ENCODE peak calls at places on chromosome 6, in four cellular contexts. One of them, this sample, is unnamed.

GRCh38 chr6:84220809-84221409 is 6.5 kb downstream of the CEP162 start:
- DNase-seq in adipocyte: peak
- DNase-seq in SK-N-SH: peak
- DNase-seq in OCI-LY7: peak
- DNase-seq in this sample: peak

GRCh38 chr6:63943826-63944225 is 308.2 kb downstream of the PHF3 start:
- DNase-seq in adipocyte: no peak
- DNase-seq in SK-N-SH: no peak
- DNase-seq in OCI-LY7: no peak
- DNase-seq in this sample: no peak

GRCh38 chr6:26576929-26577719 is 19.6 kb upstream of the ABT1 start:
- DNase-seq in adipocyte: peak
- DNase-seq in SK-N-SH: no peak
- DNase-seq in OCI-LY7: no peak
- DNase-seq in this sample: peak

GRCh38 chr6:51303313-51303712 is 484.6 kb downstream of the TFAP2B start:
- DNase-seq in adipocyte: no peak
- DNase-seq in SK-N-SH: no peak
- DNase-seq in OCI-LY7: no peak
- DNase-seq in this sample: no peak

GRCh38 chr6:32192608-32193039 is at the start of gene GPSM3:
- DNase-seq in adipocyte: no peak
- DNase-seq in SK-N-SH: no peak
- DNase-seq in OCI-LY7: peak
- DNase-seq in this sample: peak

GRCh38 chr6:35703554-35703953 is 14.8 kb upstream of the FKBP5 start:
- DNase-seq in adipocyte: no peak
- DNase-seq in SK-N-SH: no peak
- DNase-seq in OCI-LY7: peak
- DNase-seq in this sample: no peak

GRCh38 chr6:70413829-70414494 is 654 bp downstream of the FAM135A start:
- DNase-seq in adipocyte: peak
- DNase-seq in SK-N-SH: peak
- DNase-seq in OCI-LY7: peak
- DNase-seq in this sample: no peak

GRCh38 chr6:93468291-93468690 is 48.9 kb upstream of the EPHA7 start:
- DNase-seq in adipocyte: no peak
- DNase-seq in SK-N-SH: no peak
- DNase-seq in OCI-LY7: no peak
- DNase-seq in this sample: no peak

GRCh38 chr6:169451065-169451840 is 197.6 kb upstream of the THBS2 start:
- DNase-seq in adipocyte: no peak
- DNase-seq in SK-N-SH: no peak
- DNase-seq in OCI-LY7: no peak
- DNase-seq in this sample: no peak

GRCh38 chr6:169452869-169453186 is 199.2 kb upstream of the THBS2 start:
- DNase-seq in adipocyte: no peak
- DNase-seq in SK-N-SH: no peak
- DNase-seq in OCI-LY7: no peak
- DNase-seq in this sample: peak

GRCh38 chr6:169454204-169454871 is 200.7 kb upstream of the THBS2 start:
- DNase-seq in adipocyte: peak
- DNase-seq in SK-N-SH: no peak
- DNase-seq in OCI-LY7: no peak
- DNase-seq in this sample: peak

GRCh38 chr6:169453221-169453620 is 199.6 kb upstream of the THBS2 start:
- DNase-seq in adipocyte: no peak
- DNase-seq in SK-N-SH: no peak
- DNase-seq in OCI-LY7: no peak
- DNase-seq in this sample: peak

DNA sequence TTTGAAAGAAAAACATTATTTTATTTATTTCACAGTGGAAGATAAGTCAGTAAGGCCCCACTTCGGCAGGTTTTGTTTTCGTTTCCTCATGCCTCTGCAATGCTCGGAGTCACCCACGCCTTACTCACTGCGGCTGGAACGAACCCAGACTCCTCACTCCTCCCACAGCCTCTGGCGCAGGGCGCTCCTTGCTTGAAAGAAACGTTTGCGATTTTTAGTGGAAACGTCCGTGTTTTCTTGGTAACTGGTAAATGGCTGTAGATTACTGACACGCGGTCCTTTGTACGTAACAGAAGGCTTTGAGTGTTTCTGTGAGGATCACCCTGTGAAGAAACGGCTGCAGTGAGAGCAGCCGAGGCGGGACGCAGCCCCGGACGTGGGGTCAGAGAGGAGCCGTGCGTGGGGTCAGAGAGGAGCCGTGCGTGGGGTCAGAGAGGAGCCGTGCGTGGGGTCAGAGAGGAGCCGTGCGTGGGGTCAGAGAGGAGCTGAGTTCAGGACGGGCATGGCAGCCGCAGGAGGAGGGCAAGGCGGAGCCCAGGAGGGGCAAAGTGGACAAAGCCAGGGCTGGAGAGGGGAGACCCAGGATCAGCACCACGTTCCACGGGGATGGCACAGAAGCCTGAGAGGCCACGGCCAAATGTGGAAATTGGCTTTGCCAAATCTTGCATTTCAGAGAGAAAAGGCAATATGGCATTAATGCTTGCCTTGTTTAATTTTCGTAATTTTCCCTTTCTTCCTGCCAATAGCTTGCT is 198.6 kb upstream of the THBS2 start:
- DNase-seq in adipocyte: peak
- DNase-seq in SK-N-SH: peak
- DNase-seq in OCI-LY7: no peak
- DNase-seq in this sample: peak
- H3K4me3 ChIP-seq in adipocyte: peak
- H3K4me3 ChIP-seq in SK-N-SH: peak
- H3K4me3 ChIP-seq in OCI-LY7: no peak
- H3K4me3 ChIP-seq in this sample: peak

GRCh38 chr6:11738681-11739375 is 39.8 kb downstream of the ADTRP start:
- DNase-seq in adipocyte: no peak
- DNase-seq in SK-N-SH: no peak
- DNase-seq in OCI-LY7: no peak
- DNase-seq in this sample: no peak
- H3K4me3 ChIP-seq in adipocyte: no peak
- H3K4me3 ChIP-seq in SK-N-SH: no peak
- H3K4me3 ChIP-seq in OCI-LY7: no peak
- H3K4me3 ChIP-seq in this sample: no peak

DNA sequence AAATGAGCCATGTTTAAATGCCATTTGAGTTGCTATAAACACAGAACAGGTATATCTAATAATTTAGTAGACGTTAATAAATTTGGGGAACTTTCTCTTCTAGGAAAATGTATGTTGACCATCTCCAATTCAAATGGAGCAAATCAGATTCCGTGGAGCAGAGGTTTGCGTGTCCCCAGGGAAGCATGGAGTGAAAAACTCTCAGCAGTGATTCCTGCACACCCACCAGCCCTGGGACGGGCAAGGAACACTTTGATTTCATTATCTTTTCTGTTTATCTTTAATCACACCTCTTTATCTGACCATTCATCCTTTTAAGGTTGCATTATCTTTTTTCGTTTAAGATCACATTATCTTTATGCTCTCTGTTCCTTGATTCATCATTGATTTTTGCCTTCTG is 95.0 kb downstream of the RNASET2 start:
- DNase-seq in adipocyte: no peak
- DNase-seq in SK-N-SH: no peak
- DNase-seq in OCI-LY7: no peak
- DNase-seq in this sample: no peak
- H3K4me3 ChIP-seq in adipocyte: no peak
- H3K4me3 ChIP-seq in SK-N-SH: no peak
- H3K4me3 ChIP-seq in OCI-LY7: no peak
- H3K4me3 ChIP-seq in this sample: no peak

GRCh38 chr6:28673417-28673799 is 147.7 kb downstream of the GPX5 start:
- DNase-seq in adipocyte: no peak
- DNase-seq in SK-N-SH: no peak
- DNase-seq in OCI-LY7: no peak
- DNase-seq in this sample: no peak

GRCh38 chr6:28675600-28675999 is 149.9 kb downstream of the GPX5 start:
- DNase-seq in adipocyte: no peak
- DNase-seq in SK-N-SH: no peak
- DNase-seq in OCI-LY7: no peak
- DNase-seq in this sample: no peak

DNA sequence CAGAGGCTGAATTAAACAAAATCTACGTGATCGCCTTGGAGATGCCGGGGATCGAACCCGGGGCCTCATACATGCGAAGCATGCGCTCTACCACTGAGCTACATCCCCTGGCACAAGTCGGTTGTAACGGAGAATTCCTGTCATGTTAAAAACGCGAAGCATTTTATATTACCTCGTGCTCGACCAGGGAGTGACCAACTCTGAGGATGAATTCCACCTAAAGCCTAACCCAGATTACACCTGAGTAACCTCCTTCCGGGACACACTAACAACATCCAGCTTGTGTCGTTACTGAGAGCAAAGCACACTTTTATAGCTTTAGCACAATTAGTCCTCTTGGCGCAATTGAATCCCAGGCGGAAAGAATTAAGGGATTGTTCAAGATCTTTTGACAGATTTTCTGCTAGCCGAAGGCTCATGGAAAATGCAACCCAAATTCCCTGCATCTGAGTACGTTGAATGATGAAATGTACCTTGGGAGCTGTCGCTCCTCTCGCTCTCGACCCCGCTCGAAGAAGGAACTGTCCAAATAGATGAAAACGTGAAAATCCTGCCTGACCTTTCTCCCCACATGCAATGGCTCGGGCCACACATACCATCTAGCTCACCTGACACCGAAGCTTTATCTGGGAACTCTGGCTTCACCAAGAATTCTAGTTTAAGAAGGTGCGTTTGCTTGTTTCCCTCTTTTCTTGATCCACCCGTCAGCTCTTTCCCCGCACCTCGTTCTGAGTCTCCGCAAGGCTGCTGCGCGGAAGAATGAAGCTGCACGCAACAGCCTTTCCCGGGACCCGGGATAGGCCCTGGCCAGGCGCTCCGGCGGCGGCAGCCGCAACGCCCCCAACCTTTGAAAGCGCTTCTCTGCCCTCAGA is 148.4 kb downstream of the GPX5 start:
- DNase-seq in adipocyte: peak
- DNase-seq in SK-N-SH: peak
- DNase-seq in OCI-LY7: no peak
- DNase-seq in this sample: peak
- H3K4me3 ChIP-seq in adipocyte: peak
- H3K4me3 ChIP-seq in SK-N-SH: peak
- H3K4me3 ChIP-seq in OCI-LY7: no peak
- H3K4me3 ChIP-seq in this sample: peak

GRCh38 chr6:33390173-33390572 is 1.4 kb upstream of the KIFC1 start:
- DNase-seq in adipocyte: no peak
- DNase-seq in SK-N-SH: no peak
- DNase-seq in OCI-LY7: no peak
- DNase-seq in this sample: no peak
- H3K4me3 ChIP-seq in adipocyte: no peak
- H3K4me3 ChIP-seq in SK-N-SH: no peak
- H3K4me3 ChIP-seq in OCI-LY7: no peak
- H3K4me3 ChIP-seq in this sample: no peak

GRCh38 chr6:75207211-75207984 is 1.5 kb upstream of the COL12A1 start:
- DNase-seq in adipocyte: no peak
- DNase-seq in SK-N-SH: peak
- DNase-seq in OCI-LY7: no peak
- DNase-seq in this sample: peak

GRCh38 chr6:75204959-75205775 is 686 bp downstream of the COL12A1 start:
- DNase-seq in adipocyte: peak
- DNase-seq in SK-N-SH: peak
- DNase-seq in OCI-LY7: no peak
- DNase-seq in this sample: peak

GRCh38 chr6:75206338-75207210 is 721 bp upstream of the COL12A1 start:
- DNase-seq in adipocyte: peak
- DNase-seq in SK-N-SH: peak
- DNase-seq in OCI-LY7: no peak
- DNase-seq in this sample: peak

GRCh38 chr6:75204222-75204958 is 1.5 kb downstream of the COL12A1 start:
- DNase-seq in adipocyte: peak
- DNase-seq in SK-N-SH: peak
- DNase-seq in OCI-LY7: no peak
- DNase-seq in this sample: peak

GRCh38 chr6:75205776-75206334 is at the start of gene COL12A1:
- DNase-seq in adipocyte: peak
- DNase-seq in SK-N-SH: peak
- DNase-seq in OCI-LY7: no peak
- DNase-seq in this sample: peak
- H3K4me3 ChIP-seq in adipocyte: peak
- H3K4me3 ChIP-seq in SK-N-SH: peak
- H3K4me3 ChIP-seq in OCI-LY7: no peak
- H3K4me3 ChIP-seq in this sample: peak

GRCh38 chr6:99603421-99604160 is 3.0 kb upstream of the PRDM13 start:
- DNase-seq in adipocyte: peak
- DNase-seq in SK-N-SH: peak
- DNase-seq in OCI-LY7: no peak
- DNase-seq in this sample: no peak
- H3K4me3 ChIP-seq in adipocyte: peak
- H3K4me3 ChIP-seq in SK-N-SH: peak
- H3K4me3 ChIP-seq in OCI-LY7: no peak
- H3K4me3 ChIP-seq in this sample: peak

GRCh38 chr6:52552278-52552643 is 24.6 kb downstream of the TRAM2 start:
- DNase-seq in adipocyte: no peak
- DNase-seq in SK-N-SH: no peak
- DNase-seq in OCI-LY7: peak
- DNase-seq in this sample: no peak
- H3K4me3 ChIP-seq in adipocyte: peak
- H3K4me3 ChIP-seq in SK-N-SH: peak
- H3K4me3 ChIP-seq in OCI-LY7: peak
- H3K4me3 ChIP-seq in this sample: peak